ENCODE peak calls at places on chromosome 6, in seven cellular contexts. V is RWPE1; O is heart right ventricle; M is ureter; U is T-helper 2 cell treated with Interferon-gamma antibody and Interleukin-4, amounts not matched to agents 5 μg/mL and 100 μg/mL, for 36 hours; B is A549; T is NCI-H2107. X is an unnamed sample.

GRCh38 chr6:158707120-158707519 is 57.3 kb downstream of the SYTL3 start:
- DNase-seq in V (peak; percentile 34), O (peak; percentile 45), M (no peak), U (no peak), B (peak; percentile 60), T (no peak), X (no peak)

GRCh38 chr6:105136433-105137350 is 43.1 kb downstream of the POPDC3 start:
- DNase-seq in V (peak; percentile 64), O (peak; percentile 75), M (peak; percentile 54), U (peak; percentile 13), B (peak; percentile 45), T (peak; percentile 40), X (peak; percentile 66)

GRCh38 chr6:88780714-88781389 is 182.6 kb downstream of the RNGTT start:
- DNase-seq in V (peak; percentile 20), O (peak; percentile 53), M (peak; percentile 53), U (peak; percentile 32), B (peak; percentile 61), T (peak; percentile 56), X (peak; percentile 76)

GRCh38 chr6:30781697-30782424 is 37.5 kb upstream of the IER3 start:
- DNase-seq in V (peak; percentile 88), O (peak; percentile 97), M (peak; percentile 98), U (no peak), B (peak; percentile 97), T (peak; percentile 38), X (peak; percentile 94)

GRCh38 chr6:37713529-37714119 is 15.9 kb upstream of the MDGA1 start:
- DNase-seq in V (no peak), O (no peak), M (no peak), U (no peak), B (no peak), T (no peak), X (peak; percentile 23)

GRCh38 chr6:105726902-105727655 is 324.2 kb upstream of the PREP start:
- DNase-seq in V (peak; percentile 11), O (no peak), M (no peak), U (no peak), B (no peak), T (no peak), X (no peak)

GRCh38 chr6:169804427-169804826 is 53.0 kb downstream of the ERMARD start:
- DNase-seq in V (no peak), O (no peak), M (no peak), U (no peak), B (no peak), T (no peak), X (no peak)

GRCh38 chr6:72212686-72213085 is 326.3 kb downstream of the RIMS1 start:
- DNase-seq in V (no peak), O (no peak), M (no peak), U (no peak), B (no peak), T (no peak), X (no peak)

GRCh38 chr6:121830759-121831158 is 395.3 kb downstream of the GJA1 start:
- DNase-seq in V (no peak), O (no peak), M (no peak), U (no peak), B (no peak), T (no peak), X (no peak)

GRCh38 chr6:154157082-154157481 is 118.0 kb downstream of the OPRM1 start:
- DNase-seq in V (no peak), O (no peak), M (no peak), U (peak; percentile 8), B (no peak), T (no peak), X (no peak)